ENCODE peak calls at places on chromosomes 5 and 9, in eight cellular contexts. X is IMR-90, H is GM23248, A is aorta, F is colonic mucosa, P is uterus, W is stomach, V is HFF-Myc. S is an unnamed sample.
A peak's percentile ranks its signal among the peaks of the same experiment; 100 is the strongest.

GRCh38 chr5:135223891-135224625 is 175.0 kb downstream of the MACROH2A1 start:
- DNase-seq in X (no peak), H (no peak), A (no peak), F (no peak), P (no peak), W (peak; percentile 0), V (no peak), S (peak; percentile 9)

GRCh38 chr5:80101993-80102392 is 66.8 kb downstream of the THBS4 start:
- DNase-seq in X (no peak), H (no peak), A (no peak), F (no peak), P (no peak), W (no peak), V (no peak), S (no peak)

GRCh38 chr5:176774216-176775171 is 35.9 kb upstream of the UNC5A start:
- DNase-seq in X (no peak), H (no peak), A (peak; percentile 65), F (no peak), P (no peak), W (no peak), V (no peak), S (peak; percentile 23)

GRCh38 chr9:79572891-79573696 is 1.3 kb downstream of the TLE4 start:
- DNase-seq in X (no peak), H (peak; percentile 68), A (peak; percentile 88), F (peak; percentile 50), P (peak; percentile 51), W (peak; percentile 51), V (no peak), S (peak; percentile 38)

GRCh38 chr9:78365979-78366697 is 69.2 kb downstream of the PSAT1 start:
- DNase-seq in X (peak; percentile 39), H (peak; percentile 56), A (no peak), F (no peak), P (no peak), W (no peak), V (no peak), S (no peak)

GRCh38 chr9:70829591-70830265 is 291.7 kb downstream of the TRPM3 start:
- DNase-seq in X (no peak), H (no peak), A (no peak), F (no peak), P (no peak), W (no peak), V (no peak), S (no peak)

GRCh38 chr9:135500071-135500524 is 384 bp upstream of the MRPS2 start:
- DNase-seq in X (peak; percentile 44), H (peak; percentile 68), A (no peak), F (no peak), P (no peak), W (no peak), V (no peak), S (no peak)

GRCh38 chr5:123673107-123673506 is 161.1 kb downstream of the CSNK1G3 start:
- DNase-seq in X (no peak), H (peak; percentile 1), A (no peak), F (no peak), P (no peak), W (no peak), V (no peak), S (no peak)

GRCh38 chr5:149679876-149680809 is 50.0 kb upstream of the PPARGC1B start:
- DNase-seq in X (no peak), H (no peak), A (no peak), F (no peak), P (no peak), W (peak; percentile 77), V (no peak), S (no peak)

GRCh38 chr5:149680810-149681221 is 49.3 kb upstream of the PPARGC1B start:
- DNase-seq in X (no peak), H (no peak), A (no peak), F (no peak), P (no peak), W (no peak), V (no peak), S (peak; percentile 46)

GRCh38 chr5:149675467-149676201 is 54.5 kb upstream of the PPARGC1B start:
- DNase-seq in X (no peak), H (no peak), A (no peak), F (peak; percentile 94), P (no peak), W (peak; percentile 78), V (no peak), S (no peak)

GRCh38 chr5:149674686-149675085 is 55.4 kb upstream of the PPARGC1B start:
- DNase-seq in X (no peak), H (no peak), A (no peak), F (no peak), P (no peak), W (no peak), V (no peak), S (no peak)

GRCh38 chr5:149677721-149678120 is 52.4 kb upstream of the PPARGC1B start:
- DNase-seq in X (no peak), H (no peak), A (no peak), F (no peak), P (no peak), W (no peak), V (no peak), S (no peak)
- H3K4me3 ChIP-seq in X (no peak overlapping the region), H (no peak overlapping the region), A (no peak overlapping the region), F (no peak overlapping the region), P (no peak overlapping the region), W (no peak overlapping the region), V (no peak overlapping the region), S (no peak overlapping the region)

DNA sequence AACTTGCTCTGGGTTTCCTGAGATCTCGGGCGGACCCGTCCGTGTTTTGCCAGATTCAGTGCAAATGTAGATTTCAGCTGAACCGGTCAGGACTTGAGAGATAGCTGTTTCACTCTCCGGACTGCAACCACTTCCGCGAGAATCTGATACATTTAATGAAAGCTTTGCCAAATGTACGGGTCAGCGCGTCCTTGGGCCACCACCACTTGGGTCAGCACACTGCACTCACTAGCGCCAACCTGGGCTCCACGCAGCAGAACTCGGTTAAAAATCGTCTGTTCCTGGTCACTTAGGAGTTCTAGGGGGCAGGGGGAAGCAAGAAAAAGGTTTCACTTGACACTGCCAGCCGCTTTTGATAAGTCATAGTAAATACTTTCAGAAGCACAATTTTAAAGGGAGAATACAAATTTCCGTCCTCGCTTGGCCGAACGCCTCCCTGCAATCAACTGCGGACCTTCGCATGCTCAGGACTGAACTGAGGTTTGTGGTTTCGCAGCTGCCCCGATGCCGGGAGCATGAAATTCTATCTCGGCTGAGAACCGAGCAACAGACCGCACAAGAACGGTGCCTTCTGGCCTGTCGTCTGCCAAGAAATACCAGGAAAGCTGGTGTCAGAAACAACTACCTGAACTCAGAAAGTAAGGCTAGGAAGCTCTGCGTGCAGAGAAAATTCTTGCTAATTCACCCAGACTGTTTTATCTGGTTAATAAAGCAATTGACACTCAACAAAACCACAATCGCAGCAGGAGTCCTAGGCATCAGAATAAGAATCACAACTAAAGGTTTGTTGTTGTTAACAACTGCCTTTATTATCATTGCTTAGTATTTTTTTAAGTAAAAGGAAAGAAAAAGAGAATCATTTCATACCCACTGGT is 4.2 kb upstream of the ISL1 start:
- DNase-seq in X (no peak), H (peak; percentile 18), A (no peak), F (no peak), P (no peak), W (no peak), V (no peak), S (no peak)
- H3K4me3 ChIP-seq in X (no peak overlapping the region), H (peak overlapping the region; percentile 21), A (no peak overlapping the region), F (no peak overlapping the region), P (no peak overlapping the region), W (peak overlapping the region; percentile 81), V (peak overlapping the region; percentile 38), S (no peak overlapping the region)

GRCh38 chr5:6449465-6450158 is 953 bp downstream of the UBE2QL1 start:
- DNase-seq in X (no peak), H (no peak), A (no peak), F (no peak), P (no peak), W (no peak), V (no peak), S (no peak)

GRCh38 chr5:6447384-6448140 is 1.1 kb upstream of the UBE2QL1 start:
- DNase-seq in X (no peak), H (no peak), A (no peak), F (no peak), P (no peak), W (no peak), V (no peak), S (no peak)

GRCh38 chr5:6448622-6449464 is at the start of gene UBE2QL1:
- DNase-seq in X (no peak), H (peak; percentile 20), A (no peak), F (no peak), P (no peak), W (peak; percentile 32), V (no peak), S (no peak)

GRCh38 chr5:6446626-6447309 is 1.9 kb upstream of the UBE2QL1 start:
- DNase-seq in X (no peak), H (peak; percentile 20), A (no peak), F (no peak), P (no peak), W (no peak), V (no peak), S (no peak)

DNA sequence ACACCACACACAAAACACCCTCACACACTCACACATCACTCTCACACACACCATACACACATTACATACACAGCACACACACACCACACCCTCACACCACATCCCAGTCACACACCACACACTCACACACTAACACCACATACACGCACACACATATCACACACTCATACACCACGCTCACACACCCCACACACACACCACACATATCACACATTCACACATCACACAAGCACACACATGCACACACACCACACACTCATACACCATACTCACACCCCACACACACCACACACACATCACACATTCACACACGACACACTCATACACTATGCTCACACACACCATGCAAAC is 543 bp upstream of the UBE2QL1 start:
- DNase-seq in X (no peak), H (no peak), A (no peak), F (no peak), P (no peak), W (no peak), V (no peak), S (no peak)
- H3K4me3 ChIP-seq in X (no peak overlapping the region), H (no peak overlapping the region), A (no peak overlapping the region), F (no peak overlapping the region), P (no peak overlapping the region), W (no peak overlapping the region), V (no peak overlapping the region), S (no peak overlapping the region)

GRCh38 chr5:133932441-133933168 is 35.8 kb downstream of the C5orf15 start:
- DNase-seq in X (no peak), H (no peak), A (peak; percentile 65), F (no peak), P (no peak), W (no peak), V (no peak), S (no peak)

GRCh38 chr5:133930824-133931111 is 37.7 kb downstream of the C5orf15 start:
- DNase-seq in X (no peak), H (no peak), A (no peak), F (no peak), P (no peak), W (no peak), V (no peak), S (no peak)

GRCh38 chr5:133928690-133929393 is 39.6 kb downstream of the C5orf15 start:
- DNase-seq in X (no peak), H (no peak), A (no peak), F (no peak), P (no peak), W (no peak), V (no peak), S (no peak)

GRCh38 chr5:133931546-133931945 is 36.9 kb downstream of the C5orf15 start:
- DNase-seq in X (no peak), H (no peak), A (no peak), F (no peak), P (no peak), W (no peak), V (no peak), S (no peak)

DNA sequence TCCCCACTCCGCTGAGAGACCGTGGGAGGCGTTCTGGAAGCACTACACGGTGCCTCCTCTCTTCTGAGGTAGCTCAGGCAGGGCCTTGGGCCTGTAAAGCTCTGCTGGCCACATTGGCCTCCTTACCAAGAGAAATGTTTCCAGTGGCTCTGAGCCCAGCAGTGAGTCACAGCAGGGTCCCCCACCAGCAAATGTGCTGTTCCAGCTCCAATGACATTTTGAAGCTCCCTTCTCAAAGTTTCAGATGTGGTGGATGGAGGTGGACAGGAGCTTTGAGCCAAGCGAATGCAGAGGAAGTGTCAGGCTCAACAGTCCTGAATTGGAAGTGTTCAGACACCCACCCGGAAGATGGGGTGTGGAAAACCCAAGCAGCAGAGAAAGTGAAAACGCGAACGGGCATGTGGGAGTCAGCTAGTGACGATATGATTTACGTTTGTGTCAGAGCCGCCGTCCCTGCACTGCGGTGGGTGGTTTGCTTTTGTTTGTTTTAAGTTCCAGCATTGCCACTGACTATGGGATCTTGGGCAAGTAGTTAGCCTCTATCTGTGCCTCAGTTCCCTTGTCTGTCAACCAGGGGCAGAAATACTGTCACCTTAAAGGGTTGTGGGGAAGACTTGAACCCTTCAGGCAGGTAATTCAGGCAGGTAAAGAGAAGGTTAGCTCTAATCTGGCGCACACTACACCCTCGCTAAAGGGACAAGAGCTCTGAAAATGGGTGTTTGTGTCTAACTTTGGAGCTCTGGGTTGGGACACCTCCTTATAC is 38.2 kb downstream of the C5orf15 start:
- DNase-seq in X (peak; percentile 75), H (peak; percentile 59), A (peak; percentile 91), F (no peak), P (no peak), W (no peak), V (no peak), S (peak; percentile 56)
- H3K4me3 ChIP-seq in X (no peak overlapping the region), H (no peak overlapping the region), A (no peak overlapping the region), F (no peak overlapping the region), P (no peak overlapping the region), W (no peak overlapping the region), V (no peak overlapping the region), S (no peak overlapping the region)

S was measured in adrenal gland.